ENCODE peak calls at places on chromosomes 4 and X, in five cellular contexts. One of them, this sample, is unnamed. For H3K9me3, the result is how much of the 10 kb centered on the place peaks cover.

GRCh38 chrX:137032841-137033773 is 688 bp downstream of the GPR101 start:
- DNase-seq in body of pancreas: no peak
- DNase-seq in GM12878: no peak
- DNase-seq in ascending aorta: no peak
- DNase-seq in psoas muscle: no peak
- DNase-seq in this sample: no peak

GRCh38 chr4:140296871-140297570 is 76.4 kb upstream of the SCOC start:
- DNase-seq in body of pancreas: peak
- DNase-seq in GM12878: no peak
- DNase-seq in ascending aorta: no peak
- DNase-seq in psoas muscle: no peak
- DNase-seq in this sample: no peak

GRCh38 chrX:65513610-65514009 is 21.0 kb downstream of the LAS1L start:
- DNase-seq in psoas muscle: no peak
- DNase-seq in GM12878: no peak
- DNase-seq in ascending aorta: no peak
- DNase-seq in body of pancreas: no peak
- DNase-seq in this sample: no peak

GRCh38 chr4:157983300-157983699 is 189.5 kb downstream of the GASK1B start:
- DNase-seq in GM12878: no peak
- DNase-seq in ascending aorta: no peak
- DNase-seq in psoas muscle: no peak
- DNase-seq in body of pancreas: no peak
- DNase-seq in this sample: no peak

GRCh38 chrX:334331-334891 is 15.8 kb upstream of the GTPBP6 start:
- DNase-seq in ascending aorta: no peak
- DNase-seq in body of pancreas: no peak
- DNase-seq in psoas muscle: peak
- DNase-seq in GM12878: no peak
- DNase-seq in this sample: no peak

GRCh38 chr4:82791179-82791578 is 7.4 kb downstream of the SCD5 start:
- DNase-seq in psoas muscle: no peak
- DNase-seq in ascending aorta: no peak
- DNase-seq in GM12878: no peak
- DNase-seq in body of pancreas: no peak
- DNase-seq in this sample: no peak

GRCh38 chr4:90349632-90350031 is 222.4 kb downstream of the CCSER1 start:
- DNase-seq in ascending aorta: no peak
- DNase-seq in GM12878: no peak
- DNase-seq in body of pancreas: no peak
- DNase-seq in psoas muscle: no peak
- DNase-seq in this sample: no peak

GRCh38 chr4:151990201-151990600 is 229.4 kb upstream of the GATB start:
- DNase-seq in GM12878: no peak
- DNase-seq in psoas muscle: no peak
- DNase-seq in ascending aorta: no peak
- DNase-seq in body of pancreas: no peak
- DNase-seq in this sample: peak

GRCh38 chr4:21512351-21512750 is 436.2 kb downstream of the KCNIP4 start:
- DNase-seq in psoas muscle: no peak
- DNase-seq in ascending aorta: no peak
- DNase-seq in GM12878: no peak
- DNase-seq in body of pancreas: no peak
- DNase-seq in this sample: no peak

GRCh38 chr4:60042941-60043340 is 1157.2 kb upstream of the ADGRL3 start:
- DNase-seq in ascending aorta: no peak
- DNase-seq in psoas muscle: no peak
- DNase-seq in GM12878: no peak
- DNase-seq in body of pancreas: no peak
- DNase-seq in this sample: no peak

GRCh38 chr4:138540056-138540800 is 298.1 kb upstream of the SLC7A11 start:
- DNase-seq in psoas muscle: no peak
- DNase-seq in body of pancreas: no peak
- DNase-seq in GM12878: no peak
- DNase-seq in ascending aorta: no peak
- DNase-seq in this sample: no peak

GRCh38 chr4:96776922-96777510 is 937.1 kb downstream of the PDHA2 start:
- DNase-seq in psoas muscle: no peak
- DNase-seq in ascending aorta: no peak
- DNase-seq in body of pancreas: no peak
- DNase-seq in GM12878: no peak
- DNase-seq in this sample: no peak

GRCh38 chrX:259692-260355 is 21.4 kb upstream of the PLCXD1 start:
- DNase-seq in body of pancreas: no peak
- DNase-seq in ascending aorta: no peak
- DNase-seq in psoas muscle: peak
- DNase-seq in GM12878: no peak
- DNase-seq in this sample: no peak

GRCh38 chr4:156193800-156194199 is 240.1 kb upstream of the CTSO start:
- DNase-seq in ascending aorta: no peak
- DNase-seq in body of pancreas: peak
- DNase-seq in GM12878: no peak
- DNase-seq in psoas muscle: no peak
- DNase-seq in this sample: no peak

GRCh38 chr4:158667651-158668198 is 4.0 kb downstream of the C4orf46 start:
- DNase-seq in ascending aorta: no peak
- DNase-seq in body of pancreas: no peak
- DNase-seq in GM12878: no peak
- DNase-seq in psoas muscle: no peak
- DNase-seq in this sample: no peak

GRCh38 chr4:185648631-185649030 is 113.3 kb upstream of the PDLIM3 start:
- DNase-seq in psoas muscle: no peak
- DNase-seq in ascending aorta: no peak
- DNase-seq in body of pancreas: no peak
- DNase-seq in GM12878: no peak
- DNase-seq in this sample: no peak

GRCh38 chrX:124433186-124433585 is 86.8 kb downstream of the SH2D1A start:
- DNase-seq in ascending aorta: no peak
- DNase-seq in GM12878: no peak
- DNase-seq in psoas muscle: no peak
- DNase-seq in body of pancreas: no peak
- DNase-seq in this sample: no peak

GRCh38 chrX:108348525-108348924 is 89.7 kb downstream of the COL4A6 start:
- DNase-seq in GM12878: no peak
- DNase-seq in ascending aorta: no peak
- DNase-seq in psoas muscle: no peak
- DNase-seq in body of pancreas: no peak
- DNase-seq in this sample: no peak
- H3K9me3 ChIP-seq in GM12878: under half
- H3K9me3 ChIP-seq in ascending aorta: under half
- H3K9me3 ChIP-seq in psoas muscle: under half
- H3K9me3 ChIP-seq in body of pancreas: under half
- H3K9me3 ChIP-seq in this sample: under half

DNA sequence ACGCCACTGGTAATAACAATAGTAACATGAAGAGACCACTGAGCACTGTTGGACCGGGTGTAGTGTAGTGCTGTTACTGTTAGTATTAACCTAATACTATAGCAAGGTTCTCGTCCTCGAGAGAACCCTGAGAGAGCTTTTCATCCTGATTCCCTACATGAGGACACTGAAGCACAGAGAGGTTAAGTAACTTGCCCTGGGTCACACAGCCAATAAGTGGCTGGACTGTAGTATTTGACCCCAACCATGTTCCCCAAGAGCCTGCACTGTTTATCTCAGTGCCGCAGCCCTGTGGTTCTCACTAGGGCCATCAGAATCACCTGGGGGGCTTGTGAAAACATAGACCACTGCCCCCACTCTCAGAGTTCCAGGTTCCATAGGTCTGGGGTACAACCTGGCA is 10.4 kb downstream of the SCML1 start:
- DNase-seq in psoas muscle: no peak
- DNase-seq in GM12878: no peak
- DNase-seq in body of pancreas: no peak
- DNase-seq in ascending aorta: no peak
- DNase-seq in this sample: no peak
- H3K9me3 ChIP-seq in psoas muscle: under half
- H3K9me3 ChIP-seq in GM12878: under half
- H3K9me3 ChIP-seq in body of pancreas: under half
- H3K9me3 ChIP-seq in ascending aorta: under half
- H3K9me3 ChIP-seq in this sample: under half

DNA sequence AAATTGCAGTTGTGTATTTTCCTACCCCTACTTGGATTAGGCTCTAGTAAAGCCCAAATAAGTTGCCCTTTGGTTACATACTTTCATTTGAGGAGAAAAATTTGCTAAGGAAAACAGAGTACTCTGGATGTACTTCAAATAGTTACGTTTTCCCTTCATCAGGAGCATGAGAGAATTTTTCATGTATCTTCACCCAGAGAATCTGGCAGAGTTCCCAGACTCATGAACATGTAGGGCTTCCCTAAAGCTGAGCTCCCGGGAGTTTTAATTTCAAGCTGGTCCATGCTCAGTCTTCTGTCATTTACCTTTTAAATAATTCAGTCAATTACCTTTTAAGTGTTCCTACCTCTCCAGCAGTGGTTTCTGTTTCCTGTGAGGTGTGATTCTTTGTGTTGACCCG is 367.5 kb upstream of the GRID2 start:
- DNase-seq in body of pancreas: no peak
- DNase-seq in GM12878: no peak
- DNase-seq in psoas muscle: no peak
- DNase-seq in ascending aorta: no peak
- DNase-seq in this sample: no peak
- H3K9me3 ChIP-seq in body of pancreas: under half
- H3K9me3 ChIP-seq in GM12878: under half
- H3K9me3 ChIP-seq in psoas muscle: under half
- H3K9me3 ChIP-seq in ascending aorta: under half
- H3K9me3 ChIP-seq in this sample: under half

GRCh38 chr4:166816901-166817300 is 417.4 kb downstream of the SPOCK3 start:
- DNase-seq in GM12878: no peak
- DNase-seq in body of pancreas: peak
- DNase-seq in psoas muscle: no peak
- DNase-seq in ascending aorta: no peak
- DNase-seq in this sample: no peak
- H3K9me3 ChIP-seq in GM12878: under half
- H3K9me3 ChIP-seq in body of pancreas: under half
- H3K9me3 ChIP-seq in psoas muscle: under half
- H3K9me3 ChIP-seq in ascending aorta: under half
- H3K9me3 ChIP-seq in this sample: under half

GRCh38 chrX:102968216-102968615 is 31.1 kb downstream of the RAB40AL start:
- DNase-seq in body of pancreas: no peak
- DNase-seq in ascending aorta: no peak
- DNase-seq in psoas muscle: no peak
- DNase-seq in GM12878: no peak
- DNase-seq in this sample: no peak
- H3K9me3 ChIP-seq in body of pancreas: under half
- H3K9me3 ChIP-seq in ascending aorta: under half
- H3K9me3 ChIP-seq in psoas muscle: under half
- H3K9me3 ChIP-seq in GM12878: under half
- H3K9me3 ChIP-seq in this sample: under half

GRCh38 chr4:41935652-41936021 is 408 bp downstream of the TMEM33 start:
- DNase-seq in body of pancreas: no peak
- DNase-seq in GM12878: no peak
- DNase-seq in psoas muscle: no peak
- DNase-seq in ascending aorta: no peak
- DNase-seq in this sample: no peak
- H3K9me3 ChIP-seq in body of pancreas: under half
- H3K9me3 ChIP-seq in GM12878: under half
- H3K9me3 ChIP-seq in psoas muscle: under half
- H3K9me3 ChIP-seq in ascending aorta: under half
- H3K9me3 ChIP-seq in this sample: under half

GRCh38 chr4:12635629-12636028 is 848.5 kb downstream of the RAB28 start:
- DNase-seq in psoas muscle: no peak
- DNase-seq in ascending aorta: no peak
- DNase-seq in GM12878: no peak
- DNase-seq in body of pancreas: no peak
- DNase-seq in this sample: no peak
- H3K9me3 ChIP-seq in psoas muscle: under half
- H3K9me3 ChIP-seq in ascending aorta: under half
- H3K9me3 ChIP-seq in GM12878: under half
- H3K9me3 ChIP-seq in body of pancreas: under half
- H3K9me3 ChIP-seq in this sample: under half

GRCh38 chr4:41748788-41749445 is 392 bp upstream of the PHOX2B start:
- DNase-seq in body of pancreas: no peak
- DNase-seq in GM12878: no peak
- DNase-seq in ascending aorta: no peak
- DNase-seq in psoas muscle: no peak
- DNase-seq in this sample: no peak

GRCh38 chr4:41750624-41751324 is 2.2 kb upstream of the PHOX2B start:
- DNase-seq in GM12878: no peak
- DNase-seq in ascending aorta: no peak
- DNase-seq in psoas muscle: no peak
- DNase-seq in body of pancreas: no peak
- DNase-seq in this sample: no peak

GRCh38 chr4:41751325-41752061 is 3.0 kb upstream of the PHOX2B start:
- DNase-seq in psoas muscle: no peak
- DNase-seq in ascending aorta: no peak
- DNase-seq in GM12878: no peak
- DNase-seq in body of pancreas: no peak
- DNase-seq in this sample: no peak

GRCh38 chr4:41749650-41750049 is 1.1 kb upstream of the PHOX2B start:
- DNase-seq in body of pancreas: no peak
- DNase-seq in psoas muscle: no peak
- DNase-seq in ascending aorta: no peak
- DNase-seq in GM12878: no peak
- DNase-seq in this sample: no peak

DNA sequence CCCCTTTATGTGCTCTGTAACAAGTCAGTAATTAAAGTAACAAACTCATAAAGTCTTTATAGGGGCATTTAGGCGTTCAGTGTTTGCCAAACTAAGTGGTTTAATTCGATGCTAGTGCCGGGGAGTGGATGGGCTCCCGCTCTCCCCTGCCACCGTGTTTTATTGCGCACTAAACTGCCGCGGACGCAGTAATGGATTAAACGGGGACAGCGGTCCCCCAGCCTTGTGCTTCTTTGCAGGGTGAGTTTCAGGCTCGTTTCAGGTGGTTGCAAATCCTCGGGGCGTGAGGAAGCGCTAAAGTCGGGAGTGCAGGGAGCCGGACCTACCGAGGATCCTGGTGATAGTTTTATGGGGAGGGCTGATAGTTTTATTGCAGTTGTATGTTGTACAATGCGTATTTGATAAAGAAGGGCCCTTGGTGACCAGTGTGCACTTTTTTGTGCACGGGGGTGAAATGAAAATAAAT is 1.7 kb upstream of the PHOX2B start:
- DNase-seq in psoas muscle: no peak
- DNase-seq in GM12878: no peak
- DNase-seq in ascending aorta: no peak
- DNase-seq in body of pancreas: no peak
- DNase-seq in this sample: no peak
- H3K9me3 ChIP-seq in psoas muscle: under half
- H3K9me3 ChIP-seq in GM12878: under half
- H3K9me3 ChIP-seq in ascending aorta: under half
- H3K9me3 ChIP-seq in body of pancreas: under half
- H3K9me3 ChIP-seq in this sample: under half